ENCODE peak calls at places on chromosome 5, in six cellular contexts. R, T, S, Z, P and D are unnamed samples. For H3K4me1, the result is how much of the 10 kb centered on the place peaks cover.

GRCh38 chr5:125551246-125551645 is 804.8 kb upstream of the ZNF608 start:
- DNase-seq in R (no peak), T (no peak), S (no peak), Z (peak), P (no peak), D (no peak)

GRCh38 chr5:54646285-54647101 is 128.9 kb downstream of the SNX18 start:
- DNase-seq in R (peak), T (peak), S (peak), Z (peak), P (peak), D (peak)

GRCh38 chr5:93088566-93088965 is 492.5 kb downstream of the NR2F1-AS1 start:
- DNase-seq in R (no peak), T (no peak), S (no peak), Z (no peak), P (no peak), D (no peak)

GRCh38 chr5:112735702-112736101 is 2.0 kb upstream of the APC start:
- DNase-seq in R (no peak), T (no peak), S (no peak), Z (peak), P (no peak), D (no peak)

GRCh38 chr5:174678107-174678506 is 46.3 kb upstream of the MSX2 start:
- DNase-seq in R (no peak), T (no peak), S (no peak), Z (no peak), P (no peak), D (no peak)

GRCh38 chr5:27473300-27474053 is 435.1 kb upstream of the CDH9 start:
- DNase-seq in R (no peak), T (no peak), S (no peak), Z (no peak), P (no peak), D (no peak)

GRCh38 chr5:10705736-10706135 is 55.3 kb downstream of the DAP start:
- DNase-seq in R (no peak), T (no peak), S (no peak), Z (peak), P (no peak), D (no peak)

GRCh38 chr5:93909356-93909755 is 168.0 kb upstream of the POU5F2 start:
- DNase-seq in R (no peak), T (no peak), S (no peak), Z (peak), P (no peak), D (peak)

GRCh38 chr5:6404129-6404528 is 25.8 kb upstream of the MED10 start:
- DNase-seq in R (no peak), T (no peak), S (no peak), Z (no peak), P (no peak), D (no peak)

GRCh38 chr5:126403156-126403555 is 20.1 kb upstream of the GRAMD2B start:
- DNase-seq in R (no peak), T (no peak), S (no peak), Z (peak), P (no peak), D (no peak)

GRCh38 chr5:69492391-69493234 is at the start of gene OCLN:
- DNase-seq in R (peak), T (no peak), S (peak), Z (peak), P (peak), D (peak)

GRCh38 chr5:179836225-179837019 is 15.7 kb downstream of the SQSTM1 start:
- DNase-seq in R (no peak), T (no peak), S (no peak), Z (peak), P (peak), D (no peak)

GRCh38 chr5:127925916-127926315 is 157.7 kb upstream of the SLC12A2 start:
- DNase-seq in R (peak), T (no peak), S (peak), Z (peak), P (no peak), D (no peak)

GRCh38 chr5:96721351-96721970 is 59.3 kb downstream of the CAST start:
- DNase-seq in R (peak), T (no peak), S (peak), Z (no peak), P (peak), D (no peak)

GRCh38 chr5:50666261-50667078 is at the start of gene PARP8:
- DNase-seq in R (peak), T (peak), S (peak), Z (peak), P (peak), D (peak)

GRCh38 chr5:13830536-13830935 is 114.0 kb downstream of the DNAH5 start:
- DNase-seq in R (no peak), T (no peak), S (no peak), Z (no peak), P (no peak), D (no peak)

GRCh38 chr5:174610968-174611367 is 113.4 kb upstream of the MSX2 start:
- DNase-seq in R (peak), T (no peak), S (peak), Z (peak), P (peak), D (peak)

DNA sequence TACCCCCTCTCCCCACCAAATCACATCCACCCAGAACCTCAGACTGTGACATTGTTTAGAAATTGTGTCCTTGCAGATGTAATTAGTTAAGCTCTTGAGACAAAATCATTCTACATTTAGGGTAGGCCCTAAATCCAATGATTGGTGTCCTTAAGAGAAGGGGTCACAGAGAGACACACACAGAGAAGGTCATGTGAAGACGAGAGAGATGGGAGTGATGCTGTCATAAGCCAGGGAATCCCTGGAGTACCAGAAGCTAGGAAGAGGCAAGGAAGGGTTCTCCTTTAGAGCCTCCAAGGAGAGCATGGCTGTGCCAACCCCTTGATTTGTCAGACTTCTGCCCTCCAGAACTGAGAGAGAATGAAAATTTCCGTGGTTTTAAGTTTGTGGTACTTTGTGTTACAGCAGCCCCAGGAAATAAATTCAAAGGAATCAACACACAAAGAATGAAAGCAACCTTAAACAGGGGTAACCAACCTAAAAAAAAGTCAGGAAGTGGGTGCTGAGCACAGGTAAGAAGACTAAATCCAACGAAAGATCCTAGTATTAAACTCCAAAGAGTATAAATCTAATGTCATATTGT is 33.6 kb downstream of the TIMD4 start:
- DNase-seq in R (no peak), T (no peak), S (no peak), Z (no peak), P (no peak), D (no peak)
- H3K4me1 ChIP-seq in R (under half), T (under half), S (under half), Z (under half), P (under half), D (under half)

GRCh38 chr5:159207222-159207615 is 2.1 kb downstream of the RNF145 start:
- DNase-seq in R (no peak), T (no peak), S (no peak), Z (no peak), P (no peak), D (no peak)
- H3K27ac ChIP-seq in R (peak), T (peak), S (no peak), Z (no peak), P (peak), D (peak)

GRCh38 chr5:147911427-147911826 is 5.1 kb upstream of the C5orf46 start:
- DNase-seq in R (peak), T (peak), S (no peak), Z (no peak), P (no peak), D (no peak)

GRCh38 chr5:147901555-147901954 is 4.8 kb downstream of the C5orf46 start:
- DNase-seq in R (no peak), T (peak), S (no peak), Z (peak), P (no peak), D (no peak)

GRCh38 chr5:147904110-147904509 is 2.2 kb downstream of the C5orf46 start:
- DNase-seq in R (no peak), T (no peak), S (no peak), Z (peak), P (no peak), D (no peak)

GRCh38 chr5:147902606-147903115 is 3.7 kb downstream of the C5orf46 start:
- DNase-seq in R (no peak), T (no peak), S (no peak), Z (peak), P (no peak), D (no peak)

DNA sequence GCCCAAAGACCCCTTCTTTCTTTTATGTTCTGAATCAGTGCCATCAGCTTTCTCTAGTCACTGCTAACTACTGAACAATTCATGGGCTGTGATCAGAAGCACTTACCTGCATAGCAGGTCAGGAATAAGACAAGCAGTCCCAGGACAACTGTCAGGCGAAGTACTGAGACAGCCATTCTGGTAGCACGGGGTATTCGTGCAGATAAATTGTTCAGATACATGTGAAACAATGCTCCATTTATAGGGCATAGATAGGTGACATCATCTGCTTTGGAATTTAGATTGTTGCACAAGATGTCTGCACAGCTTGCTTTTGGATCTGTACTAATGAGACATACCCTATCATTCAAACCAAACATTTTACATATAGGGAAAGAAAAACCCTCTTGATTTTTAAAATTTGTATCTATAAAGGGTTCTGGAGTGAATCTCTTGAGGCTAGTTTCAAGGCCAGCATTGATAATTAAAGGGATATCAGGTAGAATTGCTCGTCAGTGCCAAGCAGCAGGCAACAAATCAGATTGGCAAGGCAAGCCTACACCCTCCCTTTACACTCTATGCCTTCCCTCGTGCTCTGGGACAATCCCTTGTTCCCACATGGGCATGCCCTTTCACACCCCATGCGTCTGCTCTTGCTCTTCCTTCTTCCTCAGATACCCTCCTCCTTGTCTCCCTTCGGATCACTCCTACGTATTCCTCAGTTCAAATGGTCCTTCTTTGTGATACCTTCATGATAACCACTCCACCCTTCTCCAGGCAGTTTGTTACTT is at the start of gene C5orf46:
- DNase-seq in R (no peak), T (no peak), S (no peak), Z (peak), P (no peak), D (peak)
- H3K4me3 ChIP-seq in R (no peak), T (peak), S (no peak), Z (no peak), P (no peak), D (no peak)

GRCh38 chr5:177546262-177546741 is 8.1 kb downstream of the FAM193B start:
- DNase-seq in R (peak), T (peak), S (peak), Z (peak), P (no peak), D (peak)

GRCh38 chr5:177542816-177543472 is 11.4 kb downstream of the FAM193B start:
- DNase-seq in R (no peak), T (no peak), S (no peak), Z (no peak), P (no peak), D (peak)

GRCh38 chr5:177550120-177550519 is 4.2 kb downstream of the FAM193B start:
- DNase-seq in R (no peak), T (no peak), S (no peak), Z (no peak), P (no peak), D (no peak)

GRCh38 chr5:177547736-177548135 is 6.6 kb downstream of the FAM193B start:
- DNase-seq in R (no peak), T (no peak), S (no peak), Z (no peak), P (no peak), D (peak)

DNA sequence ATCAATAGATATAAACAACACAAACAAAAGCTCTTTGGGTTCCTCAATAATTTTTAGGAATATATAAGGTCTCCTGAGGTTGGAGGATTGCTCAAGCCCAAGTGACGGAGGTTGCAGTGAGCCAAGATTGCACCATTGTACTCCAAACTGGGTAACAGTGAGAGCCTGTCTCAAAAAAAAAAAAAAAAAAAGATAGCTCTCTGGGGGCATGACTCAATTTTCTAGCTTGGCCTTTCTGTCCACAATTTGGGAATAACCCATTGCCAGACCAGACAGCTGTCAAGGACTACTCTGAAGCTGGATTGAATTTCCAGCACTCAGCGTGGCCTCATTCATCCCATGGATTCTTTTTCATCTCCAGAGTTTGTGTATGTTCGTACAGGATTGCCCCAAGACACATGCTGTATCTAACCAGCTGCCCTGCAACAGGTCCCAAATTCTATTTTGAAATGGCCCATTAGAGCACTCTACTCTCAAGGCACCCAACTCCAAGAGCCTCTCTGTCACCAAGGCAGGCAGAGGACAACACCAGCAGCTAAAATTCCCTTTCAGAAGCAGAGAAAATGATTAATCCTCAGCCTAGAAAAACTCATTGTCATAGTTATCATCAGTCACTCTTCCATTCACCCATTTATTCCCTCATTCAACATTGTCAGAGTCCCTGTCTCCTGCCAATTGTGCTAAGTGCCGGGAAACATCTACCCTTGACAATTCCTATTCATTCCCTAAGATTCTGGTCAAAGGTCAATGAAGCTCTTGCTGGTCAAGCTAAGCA is 8.7 kb downstream of the FAM193B start:
- DNase-seq in R (no peak), T (peak), S (peak), Z (peak), P (peak), D (peak)
- H3K4me1 ChIP-seq in R (under half), T (under half), S (under half), Z (under half), P (half or more), D (half or more)

DNA sequence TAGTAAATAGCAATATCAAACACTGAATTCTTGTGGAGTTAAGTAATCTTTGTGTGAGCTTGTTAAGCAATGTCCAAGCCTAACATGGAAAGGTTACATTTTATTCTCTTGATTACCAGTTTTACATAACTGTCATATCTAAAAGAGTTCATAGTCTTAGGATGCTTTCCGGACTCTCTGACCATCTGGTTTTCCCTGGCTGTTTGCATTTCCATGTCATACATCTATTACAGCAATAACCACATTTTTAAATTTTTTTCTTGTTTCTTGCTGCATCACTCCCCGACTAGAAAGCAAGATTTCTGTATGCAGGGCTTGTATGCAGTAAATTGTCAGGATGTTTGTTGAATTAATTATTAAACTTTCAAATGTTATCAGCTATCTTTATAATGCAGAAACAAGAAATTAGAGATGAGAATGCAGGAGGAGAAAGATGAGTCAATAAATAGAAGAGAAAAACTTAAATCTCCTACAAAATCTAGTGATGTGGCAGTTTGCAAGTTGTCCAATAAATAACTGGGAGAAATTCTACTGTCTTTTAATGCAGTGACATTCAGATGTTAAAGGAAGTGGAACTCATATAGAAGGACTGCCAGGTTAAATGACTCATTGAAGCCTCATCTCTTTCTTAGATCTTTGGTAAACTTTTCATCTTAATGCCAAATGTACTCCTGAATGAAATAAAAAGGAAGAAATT is 179.6 kb upstream of the SGCD start:
- DNase-seq in R (no peak), T (no peak), S (no peak), Z (no peak), P (no peak), D (no peak)
- H3K27ac ChIP-seq in R (no peak), T (no peak), S (no peak), Z (no peak), P (no peak), D (no peak)

DNA sequence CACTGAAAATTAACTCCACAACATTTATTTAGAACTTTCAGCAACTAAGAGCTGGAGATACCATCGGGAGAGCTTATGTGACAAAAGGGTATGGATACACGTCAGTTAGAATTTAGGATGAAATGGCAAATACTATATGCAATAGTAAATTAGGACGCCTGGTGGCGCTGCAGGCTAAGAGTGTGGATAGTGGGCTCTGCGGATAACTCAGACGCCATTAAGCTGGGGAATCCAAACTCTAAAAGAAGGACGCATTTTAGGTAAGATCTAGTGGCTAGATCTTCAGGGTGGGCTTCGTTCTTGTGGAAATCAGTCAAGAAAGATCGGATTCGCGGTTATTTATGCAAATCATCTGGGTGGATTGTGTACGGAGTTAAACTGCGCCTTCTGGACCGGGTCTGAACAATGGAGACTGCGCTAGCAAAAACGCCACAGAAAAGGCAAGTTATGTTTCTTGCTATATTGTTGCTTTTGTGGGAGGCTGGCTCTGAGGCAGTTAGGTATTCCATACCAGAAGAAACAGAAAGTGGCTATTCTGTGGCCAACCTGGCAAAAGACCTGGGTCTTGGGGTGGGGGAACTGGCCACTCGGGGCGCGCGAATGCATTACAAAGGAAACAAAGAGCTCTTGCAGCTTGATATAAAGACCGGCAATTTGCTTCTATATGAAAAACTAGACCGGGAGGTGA is at the start of gene PCDHB5:
- DNase-seq in R (peak), T (no peak), S (no peak), Z (no peak), P (no peak), D (peak)
- H3K4me3 ChIP-seq in R (peak), T (peak), S (peak), Z (peak), P (peak), D (peak)

GRCh38 chr5:149355688-149356087 is 2.2 kb upstream of the PCYOX1L start:
- DNase-seq in R (no peak), T (no peak), S (no peak), Z (no peak), P (no peak), D (no peak)
- H3K4me1 ChIP-seq in R (under half), T (under half), S (under half), Z (under half), P (under half), D (under half)

DNA sequence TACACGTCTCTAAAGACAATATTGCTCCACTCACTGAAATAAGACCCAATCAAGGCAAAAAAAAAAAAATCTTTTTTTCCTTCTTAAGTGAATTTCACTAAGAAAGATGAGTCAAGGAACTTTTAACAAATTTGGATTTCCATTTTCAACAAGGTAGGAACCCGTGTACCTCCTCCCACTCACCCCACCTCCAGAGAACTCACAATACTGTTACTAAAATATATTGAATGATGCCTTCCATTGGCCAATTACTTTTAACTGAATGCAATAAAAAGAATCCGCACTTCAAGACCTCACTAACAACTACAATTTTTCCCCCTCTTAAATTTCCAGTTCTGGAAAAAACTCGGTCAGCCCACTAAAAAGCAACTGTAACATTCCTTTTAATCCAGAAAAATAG is 50.7 kb downstream of the FBXW11 start:
- DNase-seq in R (no peak), T (no peak), S (no peak), Z (no peak), P (no peak), D (no peak)
- H3K27ac ChIP-seq in R (peak), T (no peak), S (no peak), Z (no peak), P (no peak), D (no peak)

GRCh38 chr5:16992444-16992843 is 56.4 kb upstream of the MYO10 start:
- DNase-seq in R (no peak), T (no peak), S (no peak), Z (no peak), P (no peak), D (no peak)
- H3K4me3 ChIP-seq in R (no peak), T (no peak), S (no peak), Z (no peak), P (no peak), D (no peak)

DNA sequence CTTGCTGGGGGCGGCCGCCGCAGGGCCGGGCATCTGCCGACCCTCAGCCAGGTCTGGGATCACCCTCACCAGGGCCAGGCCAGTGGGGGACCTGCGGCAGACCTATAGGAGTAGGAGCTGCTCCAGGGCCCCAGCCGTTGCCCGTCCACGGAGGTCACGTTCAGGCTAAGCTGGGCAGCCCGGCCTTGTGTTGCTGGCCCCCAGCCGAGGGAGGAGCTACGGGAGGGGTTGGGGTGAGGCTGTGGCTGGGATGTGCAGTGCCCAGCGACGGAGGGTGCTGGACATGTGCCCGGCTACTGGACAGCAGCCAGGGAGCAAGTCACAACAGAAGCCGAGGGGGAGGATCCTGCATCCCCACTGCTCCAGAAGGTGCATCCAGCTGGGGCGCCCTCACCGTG is 39.6 kb upstream of the SLC6A19 start:
- DNase-seq in R (peak), T (no peak), S (peak), Z (no peak), P (no peak), D (peak)
- H3K4me1 ChIP-seq in R (under half), T (under half), S (under half), Z (under half), P (under half), D (under half)